ENCODE peak calls at places on chromosomes 6 and 20, in six cellular contexts. One of them, this sample, is unnamed.

GRCh38 chr6:43790031-43790430 is 20.0 kb downstream of the VEGFA start:
- DNase-seq in PC-3: no peak
- DNase-seq in GM23338: no peak
- DNase-seq in tibial nerve: peak; percentile 57
- DNase-seq in H1: no peak
- DNase-seq in kidney: peak; percentile 22
- DNase-seq in this sample: peak; percentile 83

GRCh38 chr6:119575721-119576120 is 226.2 kb upstream of the MAN1A1 start:
- DNase-seq in PC-3: peak; percentile 19
- DNase-seq in GM23338: no peak
- DNase-seq in tibial nerve: no peak
- DNase-seq in H1: no peak
- DNase-seq in kidney: no peak
- DNase-seq in this sample: peak; percentile 47

GRCh38 chr20:63064745-63065711 is 58.3 kb upstream of the BHLHE23 start:
- DNase-seq in PC-3: no peak
- DNase-seq in GM23338: no peak
- DNase-seq in tibial nerve: no peak
- DNase-seq in H1: peak; percentile 44
- DNase-seq in kidney: peak; percentile 60
- DNase-seq in this sample: no peak

GRCh38 chr6:134175532-134176282 is 123.3 kb upstream of the SLC2A12 start:
- DNase-seq in PC-3: peak; percentile 67
- DNase-seq in GM23338: peak; percentile 63
- DNase-seq in tibial nerve: peak; percentile 46
- DNase-seq in H1: peak; percentile 85
- DNase-seq in kidney: peak; percentile 95
- DNase-seq in this sample: peak; percentile 77

GRCh38 chr20:64261138-64261537 is 5.6 kb downstream of the PCMTD2 start:
- DNase-seq in PC-3: no peak
- DNase-seq in GM23338: no peak
- DNase-seq in tibial nerve: no peak
- DNase-seq in H1: peak; percentile 3
- DNase-seq in kidney: peak; percentile 86
- DNase-seq in this sample: peak; percentile 97

GRCh38 chr20:53576195-53576580 is 17.5 kb downstream of the ZNF217 start:
- DNase-seq in PC-3: no peak
- DNase-seq in GM23338: no peak
- DNase-seq in tibial nerve: no peak
- DNase-seq in H1: no peak
- DNase-seq in kidney: no peak
- DNase-seq in this sample: no peak

GRCh38 chr6:163252132-163252729 is 162.3 kb upstream of the QKI start:
- DNase-seq in PC-3: no peak
- DNase-seq in GM23338: no peak
- DNase-seq in tibial nerve: no peak
- DNase-seq in H1: no peak
- DNase-seq in kidney: no peak
- DNase-seq in this sample: no peak

GRCh38 chr20:52493177-52493711 is 301.7 kb upstream of the ZFP64 start:
- DNase-seq in PC-3: no peak
- DNase-seq in GM23338: no peak
- DNase-seq in tibial nerve: no peak
- DNase-seq in H1: no peak
- DNase-seq in kidney: no peak
- DNase-seq in this sample: peak; percentile 36

GRCh38 chr6:170404036-170404435 is 97.5 kb downstream of the FAM120B start:
- DNase-seq in PC-3: no peak
- DNase-seq in GM23338: no peak
- DNase-seq in tibial nerve: no peak
- DNase-seq in H1: no peak
- DNase-seq in kidney: no peak
- DNase-seq in this sample: no peak

GRCh38 chr20:4187147-4187546 is 171.8 kb upstream of the RNF24 start:
- DNase-seq in PC-3: no peak
- DNase-seq in GM23338: no peak
- DNase-seq in tibial nerve: no peak
- DNase-seq in H1: no peak
- DNase-seq in kidney: peak; percentile 55
- DNase-seq in this sample: no peak

GRCh38 chr6:84462697-84463096 is 235.3 kb upstream of the CEP162 start:
- DNase-seq in PC-3: peak; percentile 15
- DNase-seq in GM23338: no peak
- DNase-seq in tibial nerve: no peak
- DNase-seq in H1: no peak
- DNase-seq in kidney: no peak
- DNase-seq in this sample: peak; percentile 22

GRCh38 chr6:33289784-33290315 is 449 bp downstream of the PFDN6 start:
- DNase-seq in PC-3: no peak
- DNase-seq in GM23338: no peak
- DNase-seq in tibial nerve: no peak
- DNase-seq in H1: no peak
- DNase-seq in kidney: no peak
- DNase-seq in this sample: peak; percentile 14

GRCh38 chr20:61639200-61639599 is 387.1 kb downstream of the CDH4 start:
- DNase-seq in PC-3: no peak
- DNase-seq in GM23338: no peak
- DNase-seq in tibial nerve: no peak
- DNase-seq in H1: no peak
- DNase-seq in kidney: no peak
- DNase-seq in this sample: no peak

GRCh38 chr6:127933137-127933536 is 32.3 kb upstream of the THEMIS start:
- DNase-seq in PC-3: no peak
- DNase-seq in GM23338: no peak
- DNase-seq in tibial nerve: no peak
- DNase-seq in H1: no peak
- DNase-seq in kidney: no peak
- DNase-seq in this sample: no peak

GRCh38 chr6:31033075-31033474 is 22.8 kb downstream of the MUC22 start:
- DNase-seq in PC-3: no peak
- DNase-seq in GM23338: no peak
- DNase-seq in tibial nerve: no peak
- DNase-seq in H1: no peak
- DNase-seq in kidney: no peak
- DNase-seq in this sample: no peak

GRCh38 chr20:23143986-23144695 is 58.0 kb upstream of the CD93 start:
- DNase-seq in PC-3: peak; percentile 74
- DNase-seq in GM23338: no peak
- DNase-seq in tibial nerve: no peak
- DNase-seq in H1: no peak
- DNase-seq in kidney: peak; percentile 48
- DNase-seq in this sample: no peak

GRCh38 chr20:17747431-17747846 is 47.7 kb downstream of the BANF2 start:
- DNase-seq in PC-3: peak; percentile 89
- DNase-seq in GM23338: no peak
- DNase-seq in tibial nerve: no peak
- DNase-seq in H1: no peak
- DNase-seq in kidney: no peak
- DNase-seq in this sample: peak; percentile 86

GRCh38 chr6:165701564-165702354 is 38.7 kb upstream of the PDE10A start:
- DNase-seq in PC-3: no peak
- DNase-seq in GM23338: no peak
- DNase-seq in tibial nerve: no peak
- DNase-seq in H1: no peak
- DNase-seq in kidney: peak; percentile 78
- DNase-seq in this sample: no peak

GRCh38 chr6:78010130-78010529 is 357.3 kb downstream of the MEI4 start:
- DNase-seq in PC-3: no peak
- DNase-seq in GM23338: peak; percentile 5
- DNase-seq in tibial nerve: no peak
- DNase-seq in H1: no peak
- DNase-seq in kidney: no peak
- DNase-seq in this sample: no peak

GRCh38 chr6:13466304-13467215 is 20.8 kb downstream of the GFOD1 start:
- DNase-seq in PC-3: no peak
- DNase-seq in GM23338: no peak
- DNase-seq in tibial nerve: no peak
- DNase-seq in H1: no peak
- DNase-seq in kidney: no peak
- DNase-seq in this sample: no peak

GRCh38 chr6:3200682-3201081 is 26.8 kb downstream of the TUBB2B start:
- DNase-seq in PC-3: no peak
- DNase-seq in GM23338: no peak
- DNase-seq in tibial nerve: no peak
- DNase-seq in H1: no peak
- DNase-seq in kidney: no peak
- DNase-seq in this sample: no peak

GRCh38 chr6:8182209-8182845 is 80.0 kb upstream of the EEF1E1 start:
- DNase-seq in PC-3: no peak
- DNase-seq in GM23338: no peak
- DNase-seq in tibial nerve: no peak
- DNase-seq in H1: no peak
- DNase-seq in kidney: no peak
- DNase-seq in this sample: peak; percentile 23

GRCh38 chr6:17281100-17281496 is at the start of gene RBM24:
- DNase-seq in PC-3: peak; percentile 78
- DNase-seq in GM23338: peak; percentile 80
- DNase-seq in tibial nerve: peak; percentile 21
- DNase-seq in H1: peak; percentile 82
- DNase-seq in kidney: peak; percentile 79
- DNase-seq in this sample: peak; percentile 73
- TF ChIP-seq CTCF in PC-3: peak; percentile 36
- TF ChIP-seq CTCF in GM23338: peak; percentile 35
- TF ChIP-seq CTCF in tibial nerve: peak; percentile 4
- TF ChIP-seq CTCF in H1: peak; percentile 27
- TF ChIP-seq CTCF in kidney: peak; percentile 12
- TF ChIP-seq CTCF in this sample: peak; percentile 38

GRCh38 chr6:40535105-40535783 is 51.9 kb downstream of the LRFN2 start:
- DNase-seq in PC-3: no peak
- DNase-seq in GM23338: no peak
- DNase-seq in tibial nerve: no peak
- DNase-seq in H1: no peak
- DNase-seq in kidney: no peak
- DNase-seq in this sample: no peak

GRCh38 chr6:40537446-40537845 is 49.7 kb downstream of the LRFN2 start:
- DNase-seq in PC-3: no peak
- DNase-seq in GM23338: no peak
- DNase-seq in tibial nerve: no peak
- DNase-seq in H1: no peak
- DNase-seq in kidney: peak; percentile 24
- DNase-seq in this sample: no peak

GRCh38 chr6:40538556-40538955 is 48.6 kb downstream of the LRFN2 start:
- DNase-seq in PC-3: no peak
- DNase-seq in GM23338: no peak
- DNase-seq in tibial nerve: no peak
- DNase-seq in H1: no peak
- DNase-seq in kidney: no peak
- DNase-seq in this sample: no peak

GRCh38 chr6:40535784-40536380 is 51.3 kb downstream of the LRFN2 start:
- DNase-seq in PC-3: no peak
- DNase-seq in GM23338: no peak
- DNase-seq in tibial nerve: no peak
- DNase-seq in H1: no peak
- DNase-seq in kidney: no peak
- DNase-seq in this sample: no peak

DNA sequence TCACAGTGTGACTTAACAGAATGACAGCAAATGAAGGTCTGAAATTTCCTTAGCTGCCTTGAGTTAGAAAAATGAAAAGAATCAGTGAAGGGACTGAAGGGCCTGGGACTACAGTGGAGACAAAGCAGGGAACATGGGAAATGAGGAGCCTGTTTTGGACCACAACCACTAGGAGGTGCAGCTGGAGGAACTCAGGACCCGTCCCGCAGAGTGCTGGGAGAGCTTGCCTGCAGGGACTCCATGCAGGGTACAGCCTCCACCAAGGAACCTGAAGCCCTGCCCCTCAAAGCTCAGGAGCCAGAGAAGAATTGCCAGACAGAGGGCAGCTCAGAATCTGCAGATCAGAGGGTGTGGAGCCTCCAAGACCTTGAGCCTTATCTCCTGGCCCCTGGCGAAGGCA is 50.7 kb downstream of the LRFN2 start:
- DNase-seq in PC-3: peak; percentile 4
- DNase-seq in GM23338: peak; percentile 76
- DNase-seq in tibial nerve: no peak
- DNase-seq in H1: no peak
- DNase-seq in kidney: no peak
- DNase-seq in this sample: no peak
- TF ChIP-seq CTCF in PC-3: peak; percentile 17
- TF ChIP-seq CTCF in GM23338: peak; percentile 66
- TF ChIP-seq CTCF in tibial nerve: no peak
- TF ChIP-seq CTCF in H1: peak; percentile 70
- TF ChIP-seq CTCF in kidney: no peak
- TF ChIP-seq CTCF in this sample: no peak

GRCh38 chr20:34705008-34705382 is 851 bp downstream of the TP53INP2 start:
- DNase-seq in PC-3: no peak
- DNase-seq in GM23338: no peak
- DNase-seq in tibial nerve: no peak
- DNase-seq in H1: no peak
- DNase-seq in kidney: no peak
- DNase-seq in this sample: no peak

GRCh38 chr20:34706912-34707784 is 3.0 kb downstream of the TP53INP2 start:
- DNase-seq in PC-3: no peak
- DNase-seq in GM23338: no peak
- DNase-seq in tibial nerve: no peak
- DNase-seq in H1: no peak
- DNase-seq in kidney: no peak
- DNase-seq in this sample: no peak

GRCh38 chr20:34706022-34706875 is 2.1 kb downstream of the TP53INP2 start:
- DNase-seq in PC-3: no peak
- DNase-seq in GM23338: no peak
- DNase-seq in tibial nerve: no peak
- DNase-seq in H1: no peak
- DNase-seq in kidney: no peak
- DNase-seq in this sample: no peak

GRCh38 chr20:34704177-34705007 is at the start of gene TP53INP2:
- DNase-seq in PC-3: peak; percentile 63
- DNase-seq in GM23338: peak; percentile 96
- DNase-seq in tibial nerve: peak; percentile 87
- DNase-seq in H1: peak; percentile 95
- DNase-seq in kidney: peak; percentile 97
- DNase-seq in this sample: peak; percentile 97

GRCh38 chr20:34705383-34706021 is 1.4 kb downstream of the TP53INP2 start:
- DNase-seq in PC-3: peak; percentile 56
- DNase-seq in GM23338: peak; percentile 52
- DNase-seq in tibial nerve: no peak
- DNase-seq in H1: no peak
- DNase-seq in kidney: no peak
- DNase-seq in this sample: peak; percentile 69
- TF ChIP-seq CTCF in PC-3: peak; percentile 9
- TF ChIP-seq CTCF in GM23338: peak; percentile 50
- TF ChIP-seq CTCF in tibial nerve: peak; percentile 12
- TF ChIP-seq CTCF in H1: no peak
- TF ChIP-seq CTCF in kidney: no peak
- TF ChIP-seq CTCF in this sample: peak; percentile 15

GRCh38 chr6:41302638-41303037 is 16.2 kb upstream of the TREM1 start:
- DNase-seq in PC-3: no peak
- DNase-seq in GM23338: no peak
- DNase-seq in tibial nerve: no peak
- DNase-seq in H1: no peak
- DNase-seq in kidney: no peak
- DNase-seq in this sample: no peak

GRCh38 chr6:41306187-41306854 is 19.8 kb upstream of the TREM1 start:
- DNase-seq in PC-3: peak; percentile 82
- DNase-seq in GM23338: peak; percentile 85
- DNase-seq in tibial nerve: no peak
- DNase-seq in H1: no peak
- DNase-seq in kidney: no peak
- DNase-seq in this sample: peak; percentile 63
- TF ChIP-seq CTCF in PC-3: peak; percentile 76
- TF ChIP-seq CTCF in GM23338: peak; percentile 76
- TF ChIP-seq CTCF in tibial nerve: peak; percentile 52
- TF ChIP-seq CTCF in H1: no peak
- TF ChIP-seq CTCF in kidney: peak; percentile 51
- TF ChIP-seq CTCF in this sample: peak; percentile 64